ENCODE peak calls at places on chromosomes 2 and 18, in seven cellular contexts. One of them, this sample, is unnamed.

GRCh38 chr2:219290381-219291171 is 11.4 kb downstream of the DNAJB2 start:
- DNase-seq in SK-N-SH: no peak
- DNase-seq in K562: no peak
- DNase-seq in GM12892: no peak
- DNase-seq in H1: no peak
- DNase-seq in GM12878: no peak
- DNase-seq in HepG2: no peak
- DNase-seq in this sample: no peak

GRCh38 chr18:70221156-70221910 is 15.8 kb upstream of the RTTN start:
- DNase-seq in GM12892: no peak
- DNase-seq in HepG2: no peak
- DNase-seq in K562: no peak
- DNase-seq in H1: peak
- DNase-seq in GM12878: no peak
- DNase-seq in SK-N-SH: no peak
- DNase-seq in this sample: no peak

GRCh38 chr2:9554841-9555337 is 741 bp downstream of the ADAM17 start:
- DNase-seq in H1: no peak
- DNase-seq in GM12892: no peak
- DNase-seq in HepG2: peak
- DNase-seq in GM12878: no peak
- DNase-seq in SK-N-SH: peak
- DNase-seq in K562: no peak
- DNase-seq in this sample: no peak

GRCh38 chr2:167401309-167401708 is 513.0 kb downstream of the XIRP2 start:
- DNase-seq in H1: no peak
- DNase-seq in K562: no peak
- DNase-seq in GM12892: no peak
- DNase-seq in GM12878: no peak
- DNase-seq in HepG2: no peak
- DNase-seq in SK-N-SH: no peak
- DNase-seq in this sample: no peak

GRCh38 chr2:48315847-48316194 is 214.1 kb upstream of the STON1 start:
- DNase-seq in GM12878: no peak
- DNase-seq in GM12892: no peak
- DNase-seq in H1: peak
- DNase-seq in HepG2: peak
- DNase-seq in K562: peak
- DNase-seq in SK-N-SH: peak
- DNase-seq in this sample: no peak

GRCh38 chr2:127637725-127638252 is 8.2 kb upstream of the GPR17 start:
- DNase-seq in GM12892: no peak
- DNase-seq in GM12878: no peak
- DNase-seq in HepG2: no peak
- DNase-seq in K562: peak
- DNase-seq in SK-N-SH: no peak
- DNase-seq in H1: no peak
- DNase-seq in this sample: no peak

GRCh38 chr2:147500229-147500628 is 344.6 kb upstream of the ACVR2A start:
- DNase-seq in HepG2: no peak
- DNase-seq in H1: no peak
- DNase-seq in SK-N-SH: no peak
- DNase-seq in K562: no peak
- DNase-seq in GM12878: no peak
- DNase-seq in GM12892: no peak
- DNase-seq in this sample: no peak

GRCh38 chr2:38565333-38565732 is 37.4 kb downstream of the HNRNPLL start:
- DNase-seq in GM12892: no peak
- DNase-seq in GM12878: no peak
- DNase-seq in H1: no peak
- DNase-seq in K562: no peak
- DNase-seq in SK-N-SH: no peak
- DNase-seq in HepG2: no peak
- DNase-seq in this sample: no peak

GRCh38 chr2:20595439-20596192 is 55.3 kb downstream of the HS1BP3 start:
- DNase-seq in SK-N-SH: no peak
- DNase-seq in K562: peak
- DNase-seq in GM12892: peak
- DNase-seq in GM12878: peak
- DNase-seq in H1: no peak
- DNase-seq in HepG2: peak
- DNase-seq in this sample: no peak

GRCh38 chr18:45547910-45548309 is 67.4 kb upstream of the SLC14A2 start:
- DNase-seq in GM12878: no peak
- DNase-seq in K562: no peak
- DNase-seq in H1: no peak
- DNase-seq in GM12892: no peak
- DNase-seq in SK-N-SH: no peak
- DNase-seq in HepG2: no peak
- DNase-seq in this sample: no peak

GRCh38 chr2:61645911-61646310 is 107.8 kb upstream of the XPO1 start:
- DNase-seq in HepG2: no peak
- DNase-seq in SK-N-SH: no peak
- DNase-seq in K562: no peak
- DNase-seq in GM12892: no peak
- DNase-seq in GM12878: no peak
- DNase-seq in H1: no peak
- DNase-seq in this sample: no peak

GRCh38 chr18:45330170-45330594 is 285.1 kb upstream of the SLC14A2 start:
- DNase-seq in GM12892: no peak
- DNase-seq in H1: no peak
- DNase-seq in SK-N-SH: no peak
- DNase-seq in GM12878: no peak
- DNase-seq in HepG2: no peak
- DNase-seq in K562: no peak
- DNase-seq in this sample: no peak

GRCh38 chr2:47696478-47696831 is 86.5 kb upstream of the MSH6 start:
- DNase-seq in HepG2: no peak
- DNase-seq in GM12878: no peak
- DNase-seq in K562: no peak
- DNase-seq in H1: no peak
- DNase-seq in GM12892: no peak
- DNase-seq in SK-N-SH: no peak
- DNase-seq in this sample: no peak

GRCh38 chr18:34787931-34788532 is 77.9 kb downstream of the DTNA start:
- DNase-seq in K562: peak
- DNase-seq in H1: no peak
- DNase-seq in GM12892: peak
- DNase-seq in HepG2: peak
- DNase-seq in GM12878: peak
- DNase-seq in SK-N-SH: peak
- DNase-seq in this sample: peak

GRCh38 chr2:11569636-11570035 is 35.8 kb downstream of the GREB1 start:
- DNase-seq in GM12892: no peak
- DNase-seq in GM12878: no peak
- DNase-seq in K562: no peak
- DNase-seq in HepG2: no peak
- DNase-seq in SK-N-SH: no peak
- DNase-seq in H1: no peak
- DNase-seq in this sample: no peak

GRCh38 chr2:100831831-100832230 is 11.9 kb downstream of the NPAS2 start:
- DNase-seq in GM12892: no peak
- DNase-seq in SK-N-SH: no peak
- DNase-seq in HepG2: no peak
- DNase-seq in K562: no peak
- DNase-seq in H1: no peak
- DNase-seq in GM12878: no peak
- DNase-seq in this sample: no peak

GRCh38 chr2:202530038-202530437 is 104.7 kb upstream of the FAM117B start:
- DNase-seq in HepG2: no peak
- DNase-seq in K562: no peak
- DNase-seq in GM12878: no peak
- DNase-seq in GM12892: no peak
- DNase-seq in SK-N-SH: no peak
- DNase-seq in H1: no peak
- DNase-seq in this sample: no peak
- TF ChIP-seq POLR2AphosphoS5 in HepG2: no peak
- TF ChIP-seq POLR2AphosphoS5 in K562: no peak
- TF ChIP-seq POLR2AphosphoS5 in GM12878: no peak
- TF ChIP-seq POLR2AphosphoS5 in GM12892: no peak
- TF ChIP-seq POLR2AphosphoS5 in SK-N-SH: no peak
- TF ChIP-seq POLR2AphosphoS5 in H1: no peak
- TF ChIP-seq POLR2AphosphoS5 in this sample: no peak

GRCh38 chr2:121014876-121015275 is 270.1 kb downstream of the TFCP2L1 start:
- DNase-seq in H1: no peak
- DNase-seq in K562: no peak
- DNase-seq in GM12892: no peak
- DNase-seq in SK-N-SH: no peak
- DNase-seq in GM12878: no peak
- DNase-seq in HepG2: peak
- DNase-seq in this sample: no peak

GRCh38 chr2:121018136-121019057 is 266.6 kb downstream of the TFCP2L1 start:
- DNase-seq in K562: peak
- DNase-seq in SK-N-SH: no peak
- DNase-seq in H1: peak
- DNase-seq in GM12892: no peak
- DNase-seq in HepG2: no peak
- DNase-seq in GM12878: no peak
- DNase-seq in this sample: no peak

GRCh38 chr2:121017411-121017810 is 267.6 kb downstream of the TFCP2L1 start:
- DNase-seq in GM12892: no peak
- DNase-seq in GM12878: no peak
- DNase-seq in SK-N-SH: no peak
- DNase-seq in K562: no peak
- DNase-seq in H1: no peak
- DNase-seq in HepG2: no peak
- DNase-seq in this sample: no peak

GRCh38 chr2:121019073-121019472 is 265.9 kb downstream of the TFCP2L1 start:
- DNase-seq in GM12878: no peak
- DNase-seq in HepG2: no peak
- DNase-seq in SK-N-SH: no peak
- DNase-seq in GM12892: no peak
- DNase-seq in K562: no peak
- DNase-seq in H1: no peak
- DNase-seq in this sample: no peak

GRCh38 chr2:121015971-121016485 is 269.0 kb downstream of the TFCP2L1 start:
- DNase-seq in GM12892: no peak
- DNase-seq in K562: no peak
- DNase-seq in GM12878: no peak
- DNase-seq in H1: peak
- DNase-seq in HepG2: peak
- DNase-seq in SK-N-SH: no peak
- DNase-seq in this sample: no peak
- TF ChIP-seq TAF1 in GM12892: no peak
- TF ChIP-seq TAF1 in K562: no peak
- TF ChIP-seq TAF1 in GM12878: no peak
- TF ChIP-seq TAF1 in H1: no peak
- TF ChIP-seq TAF1 in HepG2: no peak
- TF ChIP-seq TAF1 in SK-N-SH: no peak
- TF ChIP-seq TAF1 in this sample: no peak

DNA sequence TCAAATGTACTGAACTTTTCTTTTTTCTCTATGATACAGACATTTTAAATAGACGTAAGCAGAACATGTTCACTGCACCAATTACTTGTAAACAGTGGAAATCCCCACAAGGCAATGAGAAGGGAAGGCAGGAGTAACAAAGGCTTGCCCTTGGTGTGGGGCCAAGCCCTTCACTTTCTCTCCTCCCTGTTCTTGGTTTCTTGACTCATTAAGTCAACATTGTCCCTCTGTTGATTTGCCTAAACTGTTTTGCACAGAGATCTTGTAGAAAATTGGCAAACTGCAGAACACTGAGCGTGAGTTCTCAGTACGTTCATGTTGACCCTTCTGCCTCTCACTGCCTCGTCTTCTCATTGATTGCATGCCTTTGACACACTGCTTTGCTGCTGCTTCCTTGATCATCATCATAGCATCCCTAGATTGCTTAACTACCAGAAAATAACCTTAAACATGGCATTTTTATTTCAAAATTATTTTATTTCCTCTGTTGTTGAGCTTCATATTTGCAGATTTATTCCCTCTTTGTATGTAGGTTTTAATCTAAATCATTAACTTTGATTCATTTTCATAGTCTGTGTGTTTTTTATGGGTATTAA is 257.7 kb downstream of the PTGR3 start:
- DNase-seq in GM12878: peak
- DNase-seq in H1: no peak
- DNase-seq in SK-N-SH: no peak
- DNase-seq in K562: no peak
- DNase-seq in GM12892: no peak
- DNase-seq in HepG2: peak
- DNase-seq in this sample: no peak
- TF ChIP-seq POLR2AphosphoS5 in GM12878: no peak
- TF ChIP-seq POLR2AphosphoS5 in H1: no peak
- TF ChIP-seq POLR2AphosphoS5 in SK-N-SH: no peak
- TF ChIP-seq POLR2AphosphoS5 in K562: no peak
- TF ChIP-seq POLR2AphosphoS5 in GM12892: no peak
- TF ChIP-seq POLR2AphosphoS5 in HepG2: no peak
- TF ChIP-seq POLR2AphosphoS5 in this sample: no peak

GRCh38 chr2:203532957-203533695 is 2.0 kb downstream of the RAPH1 start:
- DNase-seq in GM12892: no peak
- DNase-seq in SK-N-SH: peak
- DNase-seq in H1: no peak
- DNase-seq in HepG2: peak
- DNase-seq in GM12878: no peak
- DNase-seq in K562: no peak
- DNase-seq in this sample: no peak

GRCh38 chr2:203534486-203535077 is 519 bp downstream of the RAPH1 start:
- DNase-seq in GM12892: peak
- DNase-seq in K562: peak
- DNase-seq in H1: no peak
- DNase-seq in HepG2: peak
- DNase-seq in GM12878: no peak
- DNase-seq in SK-N-SH: peak
- DNase-seq in this sample: peak

GRCh38 chr2:203535078-203535783 is at the start of gene RAPH1:
- DNase-seq in SK-N-SH: peak
- DNase-seq in K562: peak
- DNase-seq in GM12892: peak
- DNase-seq in GM12878: no peak
- DNase-seq in HepG2: peak
- DNase-seq in H1: peak
- DNase-seq in this sample: peak

GRCh38 chr2:203535784-203536590 is 886 bp upstream of the RAPH1 start:
- DNase-seq in GM12878: no peak
- DNase-seq in HepG2: no peak
- DNase-seq in K562: peak
- DNase-seq in GM12892: no peak
- DNase-seq in SK-N-SH: no peak
- DNase-seq in H1: no peak
- DNase-seq in this sample: no peak

GRCh38 chr2:203533696-203534471 is 1.2 kb downstream of the RAPH1 start:
- DNase-seq in H1: no peak
- DNase-seq in K562: peak
- DNase-seq in SK-N-SH: peak
- DNase-seq in GM12892: no peak
- DNase-seq in GM12878: no peak
- DNase-seq in HepG2: no peak
- DNase-seq in this sample: no peak
- TF ChIP-seq TAF1 in H1: no peak
- TF ChIP-seq TAF1 in K562: no peak
- TF ChIP-seq TAF1 in SK-N-SH: no peak
- TF ChIP-seq TAF1 in GM12892: no peak
- TF ChIP-seq TAF1 in GM12878: no peak
- TF ChIP-seq TAF1 in HepG2: no peak
- TF ChIP-seq TAF1 in this sample: no peak

This sample was measured in GM12891.